ENCODE peak calls at places on chromosomes 3 and 15, in five cellular contexts. N is IMR-90, W is A549, C is K562, H is GM12878. O is an unnamed sample.

GRCh38 chr3:11379238-11379823 is 107.1 kb downstream of the ATG7 start:
- DNase-seq in N (peak), W (peak), C (no peak), H (peak), O (peak)

GRCh38 chr3:23600178-23600577 is 205.6 kb upstream of the UBE2E1 start:
- DNase-seq in N (peak), W (peak), C (no peak), H (no peak), O (no peak)

GRCh38 chr3:45712434-45713110 is 23.4 kb downstream of the SACM1L start:
- DNase-seq in N (no peak), W (no peak), C (no peak), H (no peak), O (no peak)

GRCh38 chr3:143084856-143085731 is 34.5 kb upstream of the CHST2 start:
- DNase-seq in N (peak), W (peak), C (peak), H (peak), O (no peak)

GRCh38 chr15:42385206-42385979 is 26.1 kb downstream of the CAPN3 start:
- DNase-seq in N (peak), W (peak), C (peak), H (no peak), O (peak)

GRCh38 chr15:75693501-75694240 is 19.0 kb downstream of the CSPG4 start:
- DNase-seq in N (peak), W (no peak), C (no peak), H (no peak), O (no peak)

GRCh38 chr3:146019508-146019907 is 141.5 kb downstream of the PLOD2 start:
- DNase-seq in N (peak), W (no peak), C (no peak), H (no peak), O (no peak)

GRCh38 chr3:149283401-149283800 is 50.0 kb downstream of the TM4SF18 start:
- DNase-seq in N (no peak), W (no peak), C (no peak), H (no peak), O (no peak)

GRCh38 chr3:150457996-150458395 is 49.9 kb downstream of the TSC22D2 start:
- DNase-seq in N (no peak), W (no peak), C (no peak), H (no peak), O (no peak)

GRCh38 chr3:45948881-45949280 is 5.6 kb downstream of the CXCR6 start:
- DNase-seq in N (no peak), W (no peak), C (no peak), H (no peak), O (no peak)

GRCh38 chr15:94445529-94446160 is 214.3 kb downstream of the MCTP2 start:
- DNase-seq in N (no peak), W (no peak), C (no peak), H (no peak), O (no peak)

GRCh38 chr3:50608278-50608677 is 3.3 kb downstream of the CISH start:
- DNase-seq in N (no peak), W (no peak), C (no peak), H (no peak), O (no peak)

GRCh38 chr3:159200176-159200575 is 398.3 kb downstream of the MFSD1 start:
- DNase-seq in N (no peak), W (no peak), C (no peak), H (no peak), O (no peak)

GRCh38 chr15:36175781-36176211 is 403.6 kb upstream of the CDIN1 start:
- DNase-seq in N (no peak), W (no peak), C (no peak), H (no peak), O (peak)

GRCh38 chr3:48077835-48078234 is 61.6 kb upstream of the MAP4 start:
- DNase-seq in N (peak), W (no peak), C (no peak), H (no peak), O (no peak)

GRCh38 chr3:58010562-58010961 is 2.3 kb downstream of the FLNB start:
- DNase-seq in N (peak), W (no peak), C (no peak), H (no peak), O (peak)

GRCh38 chr3:179860275-179861107 is 176.2 kb downstream of the PEX5L start:
- DNase-seq in N (no peak), W (no peak), C (no peak), H (no peak), O (no peak)

GRCh38 chr3:104126864-104127553 is 1239.7 kb upstream of the ALCAM start:
- DNase-seq in N (no peak), W (no peak), C (no peak), H (no peak), O (no peak)

GRCh38 chr3:117734431-117734830 is 1024.9 kb downstream of the TUSC7 start:
- DNase-seq in N (peak), W (no peak), C (no peak), H (no peak), O (no peak)

DNA sequence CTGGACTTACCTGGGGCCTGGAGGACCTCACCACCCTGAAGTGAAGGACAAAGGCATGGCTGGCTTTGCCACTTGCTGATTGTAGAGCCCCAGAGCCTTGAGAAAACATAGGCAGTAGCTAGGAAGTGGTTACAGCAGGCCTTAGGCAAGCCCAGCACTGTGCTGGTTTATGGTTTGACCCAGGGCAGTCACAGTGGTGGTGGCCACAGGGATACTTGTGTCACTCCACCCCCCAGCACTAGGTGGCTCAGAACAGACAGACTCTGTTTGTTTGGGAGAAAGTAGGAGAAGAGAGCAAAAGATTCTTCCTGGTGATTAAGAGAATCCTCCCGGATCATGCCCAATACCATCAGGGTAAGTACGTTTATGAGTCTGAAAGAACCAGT is 13.2 kb upstream of the COL8A1 start:
- DNase-seq in N (no peak), W (no peak), C (no peak), H (no peak), O (no peak)
- TF ChIP-seq RCOR1 in N (no peak), W (no peak), C (no peak), H (no peak), O (no peak)

GRCh38 chr3:76242886-76243753 is 457.8 kb upstream of the ZNF717 start:
- DNase-seq in N (no peak), W (no peak), C (no peak), H (no peak), O (peak)

GRCh38 chr3:76245622-76246021 is 460.3 kb upstream of the ZNF717 start:
- DNase-seq in N (no peak), W (no peak), C (no peak), H (no peak), O (no peak)

DNA sequence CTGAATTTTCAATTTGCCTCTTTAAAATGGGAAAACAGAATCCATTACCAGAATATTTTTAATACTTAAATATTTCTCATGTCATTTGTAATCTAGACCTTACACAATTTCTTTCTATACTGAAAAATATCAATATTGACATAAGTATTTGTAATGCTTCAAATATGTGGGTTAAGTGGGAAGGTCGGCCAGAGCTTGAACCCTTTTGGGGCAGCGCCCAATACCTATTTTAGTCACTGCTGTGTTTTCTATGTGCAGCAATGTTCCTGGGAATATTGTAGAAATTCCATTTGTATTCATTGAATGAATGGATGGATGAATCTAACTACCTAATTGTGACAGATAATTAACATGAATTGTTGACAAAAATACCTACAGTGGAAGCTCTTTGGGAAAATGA is 459.7 kb upstream of the ZNF717 start:
- DNase-seq in N (no peak), W (no peak), C (no peak), H (no peak), O (no peak)
- TF ChIP-seq RCOR1 in N (no peak), W (no peak), C (no peak), H (no peak), O (no peak)

DNA sequence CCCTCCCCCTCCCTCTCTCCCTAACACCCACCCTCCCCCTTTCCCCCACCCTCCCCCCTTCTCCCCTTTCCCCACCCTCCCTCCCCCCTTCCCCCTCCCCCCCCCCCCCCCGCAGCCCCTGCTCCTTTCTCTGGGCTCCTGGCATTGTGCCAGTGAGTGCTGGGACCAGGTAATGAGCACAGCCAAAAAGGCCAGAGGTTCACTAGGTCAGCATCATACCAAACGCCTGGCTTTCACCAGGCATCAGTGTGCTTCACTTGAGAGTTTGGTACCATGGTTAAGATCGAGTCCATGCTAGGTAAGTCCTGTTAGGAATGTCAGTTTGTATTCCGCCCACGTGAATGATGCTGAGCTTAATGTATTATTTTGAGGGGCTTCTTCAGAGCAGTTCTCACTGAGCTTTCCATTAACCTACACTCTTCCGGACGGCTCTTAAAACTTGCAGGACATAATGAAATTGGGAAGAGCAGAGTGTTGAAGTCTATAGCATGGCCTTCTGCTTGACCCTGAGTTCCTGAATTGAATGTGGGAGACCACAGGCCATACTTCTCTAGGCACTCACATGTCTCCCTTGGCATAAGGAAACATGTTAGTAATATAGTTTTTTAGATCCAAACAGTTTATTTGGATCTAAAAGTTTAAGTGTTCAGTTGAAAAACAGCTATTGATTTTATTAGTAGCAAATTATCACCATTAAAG is 45.6 kb downstream of the SENP2 start:
- DNase-seq in N (no peak), W (no peak), C (no peak), H (no peak), O (peak)
- TF ChIP-seq RCOR1 in N (no peak), W (no peak), C (no peak), H (no peak), O (no peak)

GRCh38 chr15:58559904-58560588 is 128.3 kb downstream of the LIPC start:
- DNase-seq in N (no peak), W (no peak), C (no peak), H (no peak), O (no peak)
- TF ChIP-seq RCOR1 in N (no peak), W (no peak), C (no peak), H (no peak), O (no peak)

DNA sequence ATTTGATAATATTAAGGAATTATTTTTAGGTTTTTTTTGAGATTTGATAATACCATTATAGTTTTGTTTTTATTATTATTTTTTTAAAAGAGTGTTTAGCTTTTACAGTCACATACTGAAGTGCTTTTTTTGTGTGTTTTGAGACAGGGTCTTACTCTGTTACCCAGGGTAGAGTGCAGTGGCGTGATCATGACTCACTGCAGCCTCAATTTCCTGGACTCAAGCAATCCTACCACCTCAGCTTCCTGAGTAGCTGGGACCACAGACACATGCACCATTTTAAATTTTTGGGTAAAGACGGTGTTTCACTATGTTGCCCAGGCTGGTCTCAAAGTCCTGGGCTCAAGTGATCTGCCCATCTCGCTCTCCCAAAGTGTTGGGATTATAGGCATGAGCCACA is 73.0 kb downstream of the SUMF1 start:
- DNase-seq in N (peak), W (no peak), C (no peak), H (no peak), O (no peak)
- TF ChIP-seq RCOR1 in N (no peak), W (no peak), C (no peak), H (no peak), O (no peak)

GRCh38 chr3:139122221-139122581 is 77.5 kb upstream of the PRR23C start:
- DNase-seq in N (peak), W (no peak), C (no peak), H (no peak), O (no peak)
- TF ChIP-seq RCOR1 in N (peak), W (no peak), C (no peak), H (no peak), O (no peak)

GRCh38 chr3:136378011-136378410 is 127.9 kb downstream of the PCCB start:
- DNase-seq in N (no peak), W (no peak), C (no peak), H (no peak), O (peak)

GRCh38 chr3:136377499-136377898 is 127.4 kb downstream of the PCCB start:
- DNase-seq in N (no peak), W (no peak), C (no peak), H (no peak), O (peak)

GRCh38 chr3:136381051-136381450 is 130.9 kb downstream of the PCCB start:
- DNase-seq in N (peak), W (no peak), C (no peak), H (no peak), O (no peak)

GRCh38 chr3:136385457-136385856 is 135.3 kb downstream of the PCCB start:
- DNase-seq in N (no peak), W (no peak), C (no peak), H (no peak), O (no peak)

DNA sequence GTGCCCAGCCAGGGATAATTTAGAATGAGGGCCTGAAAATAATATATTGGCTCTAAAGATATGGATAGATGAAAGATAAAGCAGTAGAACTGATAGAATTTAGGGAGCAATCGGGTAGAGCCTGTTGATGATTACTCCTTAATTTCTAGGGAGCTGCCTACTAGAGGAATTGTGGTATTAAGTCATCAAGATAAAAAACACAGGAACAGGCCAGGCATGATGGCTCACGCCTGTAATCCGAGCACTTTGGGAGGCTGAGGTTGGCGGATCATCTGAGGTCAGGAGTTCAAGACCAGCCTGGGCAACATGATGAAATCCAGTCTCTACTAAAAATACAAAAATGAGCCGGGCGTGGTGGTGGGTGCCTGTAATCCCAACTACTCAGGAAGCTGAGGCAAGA is 130.4 kb downstream of the PCCB start:
- DNase-seq in N (peak), W (no peak), C (no peak), H (no peak), O (no peak)
- TF ChIP-seq RCOR1 in N (no peak), W (no peak), C (no peak), H (no peak), O (no peak)

GRCh38 chr15:62112051-62112450 is 45.3 kb downstream of the C2CD4A start:
- DNase-seq in N (no peak), W (no peak), C (no peak), H (no peak), O (no peak)

GRCh38 chr15:62108411-62108810 is 41.6 kb downstream of the C2CD4A start:
- DNase-seq in N (no peak), W (no peak), C (no peak), H (no peak), O (no peak)

GRCh38 chr15:62107561-62108110 is 40.9 kb downstream of the C2CD4A start:
- DNase-seq in N (peak), W (peak), C (no peak), H (no peak), O (no peak)

GRCh38 chr15:62109457-62109856 is 42.7 kb downstream of the C2CD4A start:
- DNase-seq in N (no peak), W (no peak), C (no peak), H (no peak), O (peak)

GRCh38 chr15:62110000-62110851 is 43.4 kb downstream of the C2CD4A start:
- DNase-seq in N (peak), W (peak), C (no peak), H (no peak), O (peak)
- TF ChIP-seq RCOR1 in N (no peak), W (no peak), C (no peak), H (no peak), O (peak)

GRCh38 chr15:64902863-64903262 is 8.8 kb upstream of the ANKDD1A start:
- DNase-seq in N (no peak), W (no peak), C (no peak), H (no peak), O (no peak)
- TF ChIP-seq RCOR1 in N (no peak), W (no peak), C (no peak), H (no peak), O (no peak)

GRCh38 chr3:170562080-170562479 is 23.8 kb downstream of the SLC7A14 start:
- DNase-seq in N (no peak), W (no peak), C (no peak), H (no peak), O (no peak)

GRCh38 chr3:170564664-170565063 is 21.2 kb downstream of the SLC7A14 start:
- DNase-seq in N (no peak), W (no peak), C (no peak), H (no peak), O (no peak)

GRCh38 chr3:170566413-170566812 is 19.5 kb downstream of the SLC7A14 start:
- DNase-seq in N (no peak), W (no peak), C (no peak), H (no peak), O (no peak)

GRCh38 chr3:170565495-170565894 is 20.4 kb downstream of the SLC7A14 start:
- DNase-seq in N (no peak), W (no peak), C (no peak), H (no peak), O (no peak)

DNA sequence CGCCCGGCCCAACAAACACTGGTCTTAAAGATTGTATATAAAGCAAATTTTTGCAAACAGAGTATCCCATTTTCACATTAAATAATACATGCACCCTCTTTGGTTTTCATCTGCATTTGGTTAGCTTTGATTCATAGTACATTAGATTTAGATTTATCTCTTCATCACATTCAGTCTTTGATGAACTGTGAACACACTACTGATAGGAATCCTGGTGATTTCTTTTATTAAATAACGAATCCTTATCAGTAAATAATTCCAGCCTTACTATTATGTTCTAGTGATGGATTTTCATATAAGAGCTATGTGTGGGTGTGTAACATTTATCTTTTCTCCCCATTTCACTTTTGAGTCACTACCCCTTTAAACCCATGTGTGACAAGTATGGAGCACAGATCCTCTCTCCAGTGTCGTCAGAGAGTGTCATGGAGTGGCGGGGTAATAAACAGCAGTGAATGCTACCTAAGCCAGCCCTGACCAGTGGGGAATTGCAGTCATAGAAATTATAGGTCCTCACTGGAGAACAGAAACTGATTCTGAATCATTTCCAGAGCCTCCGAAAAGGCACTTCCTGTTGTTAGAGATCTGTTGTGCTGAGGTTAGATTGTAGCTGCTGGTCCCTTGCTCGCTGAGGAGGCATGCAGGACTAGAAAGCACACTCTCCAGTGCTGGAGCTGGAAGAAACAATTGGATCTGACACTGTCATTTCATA is 22.0 kb downstream of the SLC7A14 start:
- DNase-seq in N (peak), W (no peak), C (no peak), H (peak), O (peak)
- TF ChIP-seq RCOR1 in N (no peak), W (no peak), C (no peak), H (no peak), O (peak)